ENCODE peak calls at places on chromosomes 16 and 17, in eight cellular contexts. One of them, this sample, is unnamed.

GRCh38 chr16:78579020-78579419 is 479.6 kb downstream of the WWOX start:
- DNase-seq in A673: no peak
- DNase-seq in CD4-positive, alpha-beta memory T cell: no peak
- DNase-seq in H1: no peak
- DNase-seq in GM23338: no peak
- DNase-seq in Peyer's patch: no peak
- DNase-seq in HCT116: no peak
- DNase-seq in heart left ventricle: no peak
- DNase-seq in this sample: no peak

GRCh38 chr17:72566671-72567484 is 446.1 kb downstream of the SOX9 start:
- DNase-seq in HCT116: no peak
- DNase-seq in CD4-positive, alpha-beta memory T cell: no peak
- DNase-seq in H1: no peak
- DNase-seq in Peyer's patch: no peak
- DNase-seq in GM23338: no peak
- DNase-seq in heart left ventricle: no peak
- DNase-seq in A673: no peak
- DNase-seq in this sample: no peak

GRCh38 chr17:19002805-19003542 is 1.6 kb downstream of the FAM83G start:
- DNase-seq in Peyer's patch: no peak
- DNase-seq in A673: no peak
- DNase-seq in CD4-positive, alpha-beta memory T cell: no peak
- DNase-seq in heart left ventricle: no peak
- DNase-seq in HCT116: no peak
- DNase-seq in GM23338: no peak
- DNase-seq in H1: no peak
- DNase-seq in this sample: no peak

GRCh38 chr17:4678448-4679026 is 25.4 kb downstream of the PELP1 start:
- DNase-seq in H1: no peak
- DNase-seq in Peyer's patch: no peak
- DNase-seq in HCT116: peak; percentile 61
- DNase-seq in A673: no peak
- DNase-seq in heart left ventricle: no peak
- DNase-seq in GM23338: no peak
- DNase-seq in CD4-positive, alpha-beta memory T cell: no peak
- DNase-seq in this sample: no peak

GRCh38 chr17:2854662-2855061 is 58.4 kb downstream of the RAP1GAP2 start:
- DNase-seq in Peyer's patch: no peak
- DNase-seq in H1: no peak
- DNase-seq in A673: no peak
- DNase-seq in CD4-positive, alpha-beta memory T cell: no peak
- DNase-seq in HCT116: no peak
- DNase-seq in GM23338: peak; percentile 51
- DNase-seq in heart left ventricle: peak; percentile 57
- DNase-seq in this sample: peak; percentile 74

GRCh38 chr16:65249768-65250167 is 127.9 kb upstream of the CDH11 start:
- DNase-seq in Peyer's patch: no peak
- DNase-seq in GM23338: peak; percentile 16
- DNase-seq in A673: no peak
- DNase-seq in H1: no peak
- DNase-seq in CD4-positive, alpha-beta memory T cell: no peak
- DNase-seq in HCT116: no peak
- DNase-seq in heart left ventricle: peak; percentile 78
- DNase-seq in this sample: no peak

GRCh38 chr16:3444032-3444388 is 530 bp downstream of the NAA60 start:
- DNase-seq in H1: no peak
- DNase-seq in heart left ventricle: no peak
- DNase-seq in HCT116: peak; percentile 39
- DNase-seq in A673: peak; percentile 72
- DNase-seq in CD4-positive, alpha-beta memory T cell: peak; percentile 71
- DNase-seq in Peyer's patch: no peak
- DNase-seq in GM23338: peak; percentile 62
- DNase-seq in this sample: no peak

GRCh38 chr17:62180772-62181171 is 115.7 kb upstream of the MED13 start:
- DNase-seq in GM23338: no peak
- DNase-seq in H1: no peak
- DNase-seq in CD4-positive, alpha-beta memory T cell: no peak
- DNase-seq in Peyer's patch: no peak
- DNase-seq in A673: no peak
- DNase-seq in heart left ventricle: no peak
- DNase-seq in HCT116: no peak
- DNase-seq in this sample: no peak

GRCh38 chr16:50246299-50247122 is 19.8 kb upstream of the ADCY7 start:
- DNase-seq in H1: peak; percentile 68
- DNase-seq in HCT116: no peak
- DNase-seq in heart left ventricle: no peak
- DNase-seq in Peyer's patch: no peak
- DNase-seq in A673: no peak
- DNase-seq in GM23338: peak; percentile 66
- DNase-seq in CD4-positive, alpha-beta memory T cell: no peak
- DNase-seq in this sample: peak; percentile 48

GRCh38 chr16:79272141-79272577 is 328.4 kb downstream of the MAF start:
- DNase-seq in GM23338: no peak
- DNase-seq in heart left ventricle: no peak
- DNase-seq in HCT116: no peak
- DNase-seq in CD4-positive, alpha-beta memory T cell: peak; percentile 75
- DNase-seq in Peyer's patch: no peak
- DNase-seq in H1: no peak
- DNase-seq in A673: no peak
- DNase-seq in this sample: no peak

DNA sequence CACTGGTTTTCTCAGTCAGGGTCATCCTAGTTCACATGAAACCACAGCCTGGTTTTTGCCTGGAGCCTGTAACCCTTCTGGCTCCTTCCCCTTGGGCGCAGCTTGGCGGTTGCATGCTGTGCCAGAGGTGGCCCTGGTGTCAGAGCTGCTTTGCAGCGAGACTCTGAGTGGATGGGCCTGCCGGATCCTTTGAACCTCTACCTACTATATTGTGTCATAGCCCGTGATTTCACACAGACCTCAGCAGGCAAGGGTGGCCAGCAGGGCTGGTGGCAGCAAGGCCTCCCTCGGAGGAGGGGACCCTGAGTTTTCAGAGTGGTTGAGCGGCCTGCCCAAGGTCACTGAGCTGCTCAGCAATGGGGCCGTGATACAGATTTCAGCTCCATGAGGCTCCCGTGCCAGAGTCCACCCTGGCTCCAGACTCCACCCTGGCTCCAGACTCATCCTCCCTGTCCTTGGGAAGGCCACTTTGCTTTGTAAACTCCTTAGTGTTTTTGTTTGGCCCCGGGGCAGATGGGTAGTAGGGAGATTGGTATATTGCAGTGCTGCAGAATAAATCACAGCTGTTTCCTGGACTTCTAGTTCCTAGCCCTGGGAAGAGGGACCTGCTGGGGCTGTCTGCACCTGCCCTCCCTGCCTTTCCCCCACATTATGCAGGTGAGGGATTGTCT is 9.7 kb downstream of the MPRIP start:
- DNase-seq in heart left ventricle: no peak
- DNase-seq in CD4-positive, alpha-beta memory T cell: no peak
- DNase-seq in H1: no peak
- DNase-seq in GM23338: no peak
- DNase-seq in HCT116: no peak
- DNase-seq in Peyer's patch: peak; percentile 74
- DNase-seq in A673: no peak
- DNase-seq in this sample: no peak
- H3K4me1 ChIP-seq in heart left ventricle: peaks cover 68% of the 10 kb centered on the region
- H3K4me1 ChIP-seq in CD4-positive, alpha-beta memory T cell: peaks cover 56% of the 10 kb centered on the region
- H3K4me1 ChIP-seq in H1: no peaks in the 10 kb centered on the region
- H3K4me1 ChIP-seq in GM23338: no peaks in the 10 kb centered on the region
- H3K4me1 ChIP-seq in HCT116: peaks cover 2% of the 10 kb centered on the region
- H3K4me1 ChIP-seq in Peyer's patch: peaks cover 7% of the 10 kb centered on the region
- H3K4me1 ChIP-seq in A673: peaks cover 38% of the 10 kb centered on the region
- H3K4me1 ChIP-seq in this sample: peaks cover 34% of the 10 kb centered on the region

DNA sequence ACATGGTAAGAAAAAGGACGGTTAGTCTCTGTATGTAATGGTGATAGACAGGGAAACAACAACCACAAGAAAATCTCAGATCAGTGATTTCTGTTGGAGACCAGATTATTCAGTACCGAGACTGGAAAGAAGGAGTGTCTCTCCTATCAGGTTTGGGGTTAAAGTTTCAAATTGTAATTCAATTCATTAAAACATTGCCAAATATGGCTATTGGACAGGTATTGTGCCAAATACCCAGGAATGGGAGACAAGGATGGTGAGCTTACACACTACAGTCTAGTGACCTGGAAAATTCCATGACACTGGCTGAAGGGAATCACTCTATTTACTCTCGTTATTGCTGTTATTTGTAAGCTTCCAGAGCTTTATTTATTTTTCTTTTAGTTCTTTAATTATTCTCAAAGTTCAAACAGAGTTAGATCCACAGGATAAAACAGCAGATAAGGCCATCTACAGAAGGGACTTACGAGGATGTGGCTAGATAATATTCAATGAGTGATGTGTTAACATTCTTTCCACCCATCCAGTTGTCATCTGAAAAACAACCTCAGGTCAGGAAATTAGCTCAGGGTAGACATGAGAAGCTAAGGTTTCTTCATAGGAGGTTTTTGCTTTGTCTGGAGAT is 25.1 kb upstream of the MMD start:
- DNase-seq in GM23338: no peak
- DNase-seq in CD4-positive, alpha-beta memory T cell: no peak
- DNase-seq in HCT116: no peak
- DNase-seq in A673: no peak
- DNase-seq in heart left ventricle: no peak
- DNase-seq in Peyer's patch: no peak
- DNase-seq in H1: no peak
- DNase-seq in this sample: no peak
- H3K4me3 ChIP-seq in GM23338: no peak overlapping the region
- H3K4me3 ChIP-seq in CD4-positive, alpha-beta memory T cell: no peak overlapping the region
- H3K4me3 ChIP-seq in HCT116: no peak overlapping the region
- H3K4me3 ChIP-seq in A673: no peak overlapping the region
- H3K4me3 ChIP-seq in heart left ventricle: no peak overlapping the region
- H3K4me3 ChIP-seq in Peyer's patch: no peak overlapping the region
- H3K4me3 ChIP-seq in H1: no peak overlapping the region
- H3K4me3 ChIP-seq in this sample: no peak overlapping the region

GRCh38 chr16:18999045-18999393 is 15.3 kb downstream of the TMC7 start:
- DNase-seq in Peyer's patch: no peak
- DNase-seq in heart left ventricle: no peak
- DNase-seq in A673: no peak
- DNase-seq in HCT116: no peak
- DNase-seq in H1: no peak
- DNase-seq in GM23338: no peak
- DNase-seq in CD4-positive, alpha-beta memory T cell: no peak
- DNase-seq in this sample: no peak
- H3K4me1 ChIP-seq in Peyer's patch: no peaks in the 10 kb centered on the region
- H3K4me1 ChIP-seq in heart left ventricle: no peaks in the 10 kb centered on the region
- H3K4me1 ChIP-seq in A673: no peaks in the 10 kb centered on the region
- H3K4me1 ChIP-seq in HCT116: peaks cover 19% of the 10 kb centered on the region
- H3K4me1 ChIP-seq in H1: no peaks in the 10 kb centered on the region
- H3K4me1 ChIP-seq in GM23338: no peaks in the 10 kb centered on the region
- H3K4me1 ChIP-seq in CD4-positive, alpha-beta memory T cell: no peaks in the 10 kb centered on the region
- H3K4me1 ChIP-seq in this sample: no peaks in the 10 kb centered on the region

GRCh38 chr17:39638317-39638716 is 1.4 kb downstream of the STARD3 start:
- DNase-seq in HCT116: no peak
- DNase-seq in A673: no peak
- DNase-seq in Peyer's patch: no peak
- DNase-seq in CD4-positive, alpha-beta memory T cell: no peak
- DNase-seq in GM23338: no peak
- DNase-seq in H1: no peak
- DNase-seq in heart left ventricle: no peak
- DNase-seq in this sample: no peak
- H3K4me3 ChIP-seq in HCT116: peak overlapping the region; percentile 99
- H3K4me3 ChIP-seq in A673: peak overlapping the region; percentile 74
- H3K4me3 ChIP-seq in Peyer's patch: peak overlapping the region; percentile 89
- H3K4me3 ChIP-seq in CD4-positive, alpha-beta memory T cell: peak overlapping the region; percentile 86
- H3K4me3 ChIP-seq in GM23338: peak overlapping the region; percentile 94
- H3K4me3 ChIP-seq in H1: peak overlapping the region; percentile 83
- H3K4me3 ChIP-seq in heart left ventricle: peak overlapping the region; percentile 95
- H3K4me3 ChIP-seq in this sample: no peak overlapping the region

GRCh38 chr16:11685844-11686618 is 17.8 kb downstream of the SNN start:
- DNase-seq in H1: no peak
- DNase-seq in A673: no peak
- DNase-seq in HCT116: no peak
- DNase-seq in CD4-positive, alpha-beta memory T cell: no peak
- DNase-seq in Peyer's patch: no peak
- DNase-seq in heart left ventricle: no peak
- DNase-seq in GM23338: no peak
- DNase-seq in this sample: no peak
- H3K4me1 ChIP-seq in H1: no peaks in the 10 kb centered on the region
- H3K4me1 ChIP-seq in A673: peaks cover 16% of the 10 kb centered on the region
- H3K4me1 ChIP-seq in HCT116: no peaks in the 10 kb centered on the region
- H3K4me1 ChIP-seq in CD4-positive, alpha-beta memory T cell: peaks cover 34% of the 10 kb centered on the region
- H3K4me1 ChIP-seq in Peyer's patch: peaks cover 10% of the 10 kb centered on the region
- H3K4me1 ChIP-seq in heart left ventricle: peaks cover 22% of the 10 kb centered on the region
- H3K4me1 ChIP-seq in GM23338: peaks cover 4% of the 10 kb centered on the region
- H3K4me1 ChIP-seq in this sample: peaks cover 13% of the 10 kb centered on the region

DNA sequence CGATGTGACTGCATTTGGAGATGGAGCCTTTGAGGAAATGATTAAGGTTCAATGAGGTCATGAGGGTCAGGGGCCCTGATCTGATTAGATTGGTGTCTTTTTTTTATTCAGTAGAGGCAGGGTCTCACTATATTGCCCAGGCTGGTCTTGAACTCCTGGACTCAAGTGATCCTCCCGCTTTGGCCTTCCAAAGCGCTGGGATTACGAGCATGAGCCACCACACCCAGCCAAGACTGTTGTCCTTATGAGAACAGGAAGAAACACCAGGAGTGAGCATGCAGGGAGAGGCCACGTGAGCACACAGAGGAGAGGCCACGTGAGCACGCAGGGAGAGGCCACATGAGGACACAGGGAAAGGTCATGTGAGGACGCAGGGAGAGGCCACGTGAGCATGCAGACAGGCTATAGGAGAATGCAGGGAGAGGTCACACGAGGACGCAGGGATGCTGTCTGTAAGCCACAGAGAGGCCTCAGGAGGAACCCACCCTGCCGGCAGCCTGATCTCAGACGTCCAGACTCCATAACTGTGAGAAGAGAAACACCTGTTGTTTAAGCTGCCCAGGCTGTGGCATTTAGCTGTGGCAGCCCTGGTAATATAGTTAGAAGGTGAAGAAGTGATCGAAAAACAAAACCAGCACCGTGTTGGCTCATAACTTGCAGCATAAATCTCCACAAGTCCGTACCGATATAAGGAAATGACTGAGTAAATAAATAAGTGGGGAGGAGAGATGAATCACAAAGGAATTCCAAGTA is 14.5 kb upstream of the CSNK1D start:
- DNase-seq in CD4-positive, alpha-beta memory T cell: no peak
- DNase-seq in A673: no peak
- DNase-seq in GM23338: no peak
- DNase-seq in H1: no peak
- DNase-seq in Peyer's patch: peak; percentile 93
- DNase-seq in HCT116: peak; percentile 91
- DNase-seq in heart left ventricle: peak; percentile 88
- DNase-seq in this sample: peak; percentile 91
- H3K4me3 ChIP-seq in CD4-positive, alpha-beta memory T cell: no peak overlapping the region
- H3K4me3 ChIP-seq in A673: no peak overlapping the region
- H3K4me3 ChIP-seq in GM23338: no peak overlapping the region
- H3K4me3 ChIP-seq in H1: no peak overlapping the region
- H3K4me3 ChIP-seq in Peyer's patch: no peak overlapping the region
- H3K4me3 ChIP-seq in HCT116: peak overlapping the region; percentile 29
- H3K4me3 ChIP-seq in heart left ventricle: no peak overlapping the region
- H3K4me3 ChIP-seq in this sample: no peak overlapping the region

This sample was measured in pancreas.